ENCODE peak calls at places on chromosome X, in six cellular contexts. M, K, R, F, N and V are unnamed samples.

GRCh38 chrX:15956684-15957083 is 102.1 kb upstream of the AP1S2 start:
- DNase-seq in F (no peak), N (no peak), M (peak), R (peak), K (peak), V (no peak)

GRCh38 chrX:17470136-17470535 is 95.1 kb downstream of the NHS start:
- DNase-seq in F (no peak), K (peak), R (no peak), M (no peak), N (no peak), V (no peak)

GRCh38 chrX:150704030-150704613 is 10.9 kb downstream of the MTMR1 start:
- DNase-seq in M (no peak), R (no peak), K (peak), N (peak), F (no peak), V (no peak)

GRCh38 chrX:30270639-30271038 is 23.7 kb downstream of the MAGEB1 start:
- DNase-seq in M (no peak), N (no peak), F (no peak), K (no peak), R (no peak), V (no peak)

GRCh38 chrX:38346150-38346549 is 6.3 kb upstream of the OTC start:
- DNase-seq in K (no peak), R (no peak), F (no peak), N (no peak), M (no peak), V (no peak)

GRCh38 chrX:130109429-130110378 is 593 bp downstream of the ELF4 start:
- DNase-seq in R (no peak), N (no peak), M (no peak), K (no peak), F (no peak), V (no peak)

GRCh38 chrX:46444011-46444410 is 101.2 kb downstream of the ZNF674 start:
- DNase-seq in K (peak), M (peak), N (no peak), R (peak), F (no peak), V (no peak)

GRCh38 chrX:65697173-65697572 is 29.7 kb downstream of the MSN start:
- DNase-seq in K (peak), M (no peak), F (no peak), R (peak), N (no peak), V (no peak)

GRCh38 chrX:21926527-21927278 is 13.8 kb upstream of the SMS start:
- DNase-seq in M (peak), K (peak), F (no peak), N (no peak), R (peak), V (no peak)
- H3K27ac ChIP-seq in M (no peak), K (peak), F (no peak), N (peak), R (no peak), V (no peak)

GRCh38 chrX:110318664-110318968 is 731 bp upstream of the AMMECR1 start:
- DNase-seq in K (no peak), M (no peak), F (no peak), N (peak), R (no peak), V (no peak)

GRCh38 chrX:110315541-110315940 is 2.3 kb downstream of the AMMECR1 start:
- DNase-seq in K (peak), R (no peak), F (no peak), M (no peak), N (no peak), V (no peak)

GRCh38 chrX:110317079-110317819 is 636 bp downstream of the AMMECR1 start:
- DNase-seq in R (peak), M (peak), N (peak), K (no peak), F (peak), V (peak)

GRCh38 chrX:110316351-110317078 is 1.4 kb downstream of the AMMECR1 start:
- DNase-seq in M (no peak), K (no peak), R (peak), F (no peak), N (peak), V (no peak)

DNA sequence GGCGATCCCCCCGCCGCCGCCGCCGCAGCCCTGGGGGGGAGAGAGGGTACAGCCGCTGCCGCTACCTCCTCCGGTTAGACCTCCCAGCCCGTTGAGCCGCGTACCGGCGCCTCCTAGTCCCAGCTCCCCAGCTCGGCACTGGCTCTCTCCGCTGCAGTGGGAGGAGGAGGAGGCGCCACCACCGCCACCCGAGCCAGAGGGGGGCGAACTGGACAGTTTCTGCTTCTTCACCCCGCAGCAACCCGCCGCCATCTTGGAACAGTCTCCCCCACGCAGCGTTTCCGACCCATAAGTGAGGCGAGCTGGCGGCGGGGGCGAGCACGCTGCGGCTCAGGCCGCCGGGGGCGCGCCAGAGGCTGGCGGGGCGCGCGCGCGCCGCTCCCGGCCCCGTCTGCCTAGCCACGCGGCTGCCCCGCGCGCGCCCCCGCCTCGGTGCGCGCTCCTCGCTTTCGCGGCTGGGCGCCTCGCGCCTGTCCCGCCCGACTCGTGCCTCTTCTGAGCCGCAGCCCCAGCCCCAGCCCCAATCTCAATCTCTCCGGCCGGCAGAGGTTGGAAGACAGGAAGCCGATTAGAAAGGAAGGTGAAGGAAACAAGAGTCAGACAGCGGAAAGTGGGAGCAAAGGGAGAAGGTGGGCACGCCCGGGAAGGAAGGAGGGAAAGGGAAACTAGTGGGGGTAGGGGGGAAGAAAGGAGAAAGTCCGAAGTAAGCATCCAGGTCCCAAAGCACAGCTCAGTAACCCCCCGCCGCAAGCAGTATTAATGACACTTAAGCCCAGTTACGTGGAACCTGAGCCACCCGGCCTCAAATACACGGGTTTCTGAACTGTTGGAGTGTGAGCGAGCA is at the start of gene AMMECR1:
- DNase-seq in R (peak), N (peak), M (peak), K (peak), F (peak), V (peak)
- H3K27ac ChIP-seq in R (no peak), N (peak), M (peak), K (peak), F (no peak), V (peak)

DNA sequence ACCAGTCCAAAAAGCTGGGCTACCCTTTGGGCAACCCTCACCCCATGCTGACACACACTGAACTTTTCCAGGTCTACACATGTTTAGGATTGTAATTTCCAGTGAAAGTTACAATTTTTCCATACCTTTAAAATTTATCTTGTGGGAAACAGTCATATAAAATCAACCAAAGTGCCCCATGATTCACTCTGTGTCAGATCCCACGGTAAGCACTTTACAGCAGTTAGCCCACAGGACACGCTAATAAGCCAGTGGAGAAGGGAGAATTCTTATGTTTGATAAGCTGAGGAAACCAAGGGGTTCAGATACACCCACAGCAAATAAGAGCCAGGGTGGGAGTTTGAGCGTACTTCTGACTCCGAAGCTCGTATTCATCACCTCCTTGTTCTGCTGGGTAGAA is 72.4 kb upstream of the TBL1X start:
- DNase-seq in N (no peak), M (no peak), K (peak), F (no peak), R (no peak), V (no peak)
- H3K27ac ChIP-seq in N (no peak), M (no peak), K (no peak), F (no peak), R (no peak), V (no peak)

DNA sequence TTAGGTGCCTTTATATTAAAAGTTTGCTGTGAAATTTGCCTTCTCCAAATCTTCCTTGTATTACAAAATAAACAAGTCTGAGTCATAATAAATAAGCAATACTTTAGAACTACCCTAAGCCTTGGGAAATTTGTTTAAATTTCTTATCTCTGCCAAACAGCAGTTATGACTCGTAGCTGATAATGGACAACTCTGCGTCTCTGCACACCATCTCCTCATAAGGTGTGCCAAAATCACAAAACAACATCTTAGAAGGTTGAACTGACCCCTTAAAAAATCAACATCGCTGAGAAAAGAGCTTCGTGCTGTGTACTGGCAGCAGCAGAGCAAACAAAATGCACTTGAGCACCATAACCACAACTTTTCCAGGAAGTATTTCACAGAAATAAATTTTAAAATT is 22.0 kb downstream of the OR13H1 start:
- DNase-seq in F (no peak), M (no peak), R (no peak), K (peak), N (no peak), V (no peak)
- H3K27ac ChIP-seq in F (no peak), M (no peak), R (no peak), K (no peak), N (no peak), V (no peak)

GRCh38 chrX:9927638-9928037 is 39.5 kb upstream of the CLDN34 start:
- DNase-seq in R (peak), F (no peak), N (no peak), K (no peak), M (no peak), V (no peak)

GRCh38 chrX:9926002-9926401 is 41.2 kb upstream of the CLDN34 start:
- DNase-seq in F (no peak), R (no peak), K (no peak), N (no peak), M (no peak), V (no peak)

GRCh38 chrX:9923357-9923756 is 43.8 kb upstream of the CLDN34 start:
- DNase-seq in R (no peak), M (no peak), F (no peak), K (no peak), N (no peak), V (no peak)

DNA sequence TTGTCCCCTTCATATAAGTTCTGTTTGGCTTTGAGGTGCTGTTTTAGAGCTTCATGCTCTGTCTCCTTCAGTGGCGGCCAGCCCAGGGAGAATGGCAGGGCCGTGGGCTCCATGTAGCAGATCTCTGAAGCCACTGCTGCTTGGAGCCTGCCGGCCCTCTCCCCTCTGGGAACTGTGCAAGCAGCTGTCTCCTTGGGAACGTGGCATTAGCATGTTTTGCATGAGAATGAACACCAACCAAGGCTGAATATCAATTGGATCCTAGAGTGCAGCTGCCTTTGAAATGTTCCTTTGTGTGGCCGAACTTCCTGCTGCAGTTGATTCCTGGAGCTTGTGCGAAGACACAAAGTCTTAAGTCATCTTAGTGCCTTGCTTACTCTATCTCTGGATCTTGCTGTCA is 39.1 kb upstream of the CLDN34 start:
- DNase-seq in R (peak), M (no peak), N (no peak), K (no peak), F (no peak), V (no peak)
- H3K27ac ChIP-seq in R (peak), M (no peak), N (no peak), K (no peak), F (no peak), V (no peak)

GRCh38 chrX:68147848-68148247 is 285.4 kb downstream of the OPHN1 start:
- DNase-seq in N (no peak), M (no peak), R (no peak), F (no peak), K (no peak), V (no peak)

DNA sequence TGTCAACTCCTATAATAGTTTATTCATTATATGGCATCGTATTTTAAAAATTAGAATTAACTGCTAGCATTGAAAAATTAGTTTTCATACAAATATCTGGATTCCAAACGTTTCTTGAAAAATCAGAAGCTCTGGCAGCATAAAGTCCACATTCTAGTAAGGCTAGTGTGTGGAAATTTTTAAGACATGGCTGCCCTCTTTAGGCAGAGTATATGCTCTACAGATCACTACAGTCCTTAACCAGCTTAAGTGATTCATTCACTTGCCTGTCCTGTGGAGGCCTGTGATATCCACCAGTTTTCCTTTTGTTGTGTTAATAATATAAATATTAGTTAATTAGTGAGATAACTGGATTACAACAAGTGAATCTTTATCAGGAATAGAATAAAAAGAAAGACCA is 287.2 kb downstream of the OPHN1 start:
- DNase-seq in R (peak), M (peak), F (no peak), N (no peak), K (peak), V (no peak)
- H3K27ac ChIP-seq in R (no peak), M (no peak), F (no peak), N (no peak), K (no peak), V (no peak)

GRCh38 chrX:136258951-136259350 is 7.8 kb upstream of the MAP7D3 start:
- DNase-seq in F (no peak), R (no peak), M (no peak), N (no peak), K (no peak), V (no peak)

GRCh38 chrX:136259543-136259942 is 8.3 kb upstream of the MAP7D3 start:
- DNase-seq in N (no peak), M (no peak), F (no peak), K (peak), R (peak), V (peak)

GRCh38 chrX:136250191-136251041 is 784 bp downstream of the MAP7D3 start:
- DNase-seq in M (peak), F (no peak), K (peak), N (no peak), R (peak), V (no peak)

GRCh38 chrX:136251042-136251991 is at the start of gene MAP7D3:
- DNase-seq in R (peak), F (peak), M (peak), K (peak), N (peak), V (peak)

GRCh38 chrX:136255543-136255942 is 4.3 kb upstream of the MAP7D3 start:
- DNase-seq in K (no peak), M (no peak), F (no peak), R (no peak), N (no peak), V (peak)
- H3K27ac ChIP-seq in K (no peak), M (no peak), F (peak), R (no peak), N (no peak), V (peak)

DNA sequence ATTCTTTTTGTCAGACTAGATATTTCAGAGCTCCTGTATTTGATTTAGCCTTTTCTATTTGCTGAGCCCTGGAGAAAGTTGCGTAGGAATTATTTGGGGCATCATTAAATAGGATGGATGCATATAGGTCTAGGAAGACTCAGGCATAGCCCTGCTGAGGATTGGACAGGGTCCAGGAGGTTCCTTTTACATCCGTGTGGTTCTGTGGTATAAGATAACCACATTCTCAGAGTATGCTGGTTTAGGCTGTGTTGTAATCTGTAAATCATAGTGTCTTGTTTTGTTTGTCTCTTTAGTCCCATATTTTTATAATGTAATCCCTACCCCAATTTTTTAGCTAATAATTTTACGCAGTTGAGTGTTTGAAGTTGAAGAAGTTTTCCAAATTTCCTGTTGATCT is 513.7 kb downstream of the RPA4 start:
- DNase-seq in R (no peak), F (no peak), M (no peak), K (peak), N (no peak), V (no peak)
- H3K27ac ChIP-seq in R (no peak), F (no peak), M (no peak), K (no peak), N (no peak), V (no peak)

GRCh38 chrX:22526339-22526738 is 253.6 kb downstream of the CBLL2 start:
- DNase-seq in R (no peak), K (peak), M (peak), F (no peak), N (no peak), V (no peak)
- H3K27ac ChIP-seq in R (no peak), K (no peak), M (no peak), F (no peak), N (no peak), V (no peak)